ENCODE peak calls at places on chromosomes 12 and 14, in ten cellular contexts. S is transverse colon, W is thyroid gland, R is adrenal gland, E is uterus, G is H1, Y is heart left ventricle, J is endothelial cell of umbilical vein, M is HCT116, L is upper lobe of left lung. P is an unnamed sample.

GRCh38 chr14:50860478-50861086 is 11.3 kb upstream of the ABHD12B start:
- DNase-seq in R (peak; percentile 84), G (peak; percentile 61), L (peak; percentile 84), M (peak; percentile 71), J (peak; percentile 92), S (peak; percentile 88), E (peak; percentile 81), Y (peak; percentile 78), W (peak; percentile 76), P (peak; percentile 83)

GRCh38 chr12:16526693-16527092 is 79.3 kb downstream of the LMO3 start:
- DNase-seq in W (no peak), L (no peak), E (peak; percentile 67), Y (no peak), J (no peak), S (no peak), G (no peak), M (peak; percentile 2), R (peak; percentile 21), P (no peak)

GRCh38 chr12:122681814-122682213 is 21.3 kb downstream of the HCAR2 start:
- DNase-seq in L (peak; percentile 50), E (no peak), S (no peak), Y (no peak), R (no peak), G (no peak), J (no peak), M (no peak), W (no peak), P (no peak)

GRCh38 chr12:66036317-66036716 is 94.2 kb downstream of the LLPH start:
- DNase-seq in G (no peak), M (peak; percentile 82), Y (peak; percentile 62), R (peak; percentile 87), L (no peak), S (no peak), W (no peak), E (peak; percentile 21), J (peak; percentile 74), P (peak; percentile 42)

GRCh38 chr12:12010277-12011031 is 60.3 kb upstream of the BCL2L14 start:
- DNase-seq in Y (peak; percentile 74), J (no peak), R (peak; percentile 41), S (peak; percentile 41), E (no peak), M (no peak), W (peak; percentile 12), L (peak; percentile 78), G (no peak), P (peak; percentile 16)

GRCh38 chr14:38127356-38127755 is 80.3 kb upstream of the SSTR1 start:
- DNase-seq in J (no peak), L (no peak), R (no peak), S (no peak), Y (no peak), E (no peak), W (no peak), G (no peak), M (no peak), P (no peak)

GRCh38 chr12:131688845-131689154 is 22.1 kb upstream of the SFSWAP start:
- DNase-seq in E (no peak), W (no peak), Y (no peak), G (no peak), L (no peak), R (no peak), M (no peak), J (no peak), S (no peak), P (no peak)

GRCh38 chr12:19474147-19474546 is 34.9 kb downstream of the AEBP2 start:
- DNase-seq in L (no peak), M (no peak), E (no peak), W (no peak), Y (no peak), G (no peak), J (no peak), R (no peak), S (no peak), P (no peak)

GRCh38 chr14:61212546-61212945 is 68.6 kb downstream of the TMEM30B start:
- DNase-seq in M (no peak), R (no peak), Y (no peak), J (no peak), S (no peak), E (no peak), L (no peak), G (no peak), W (no peak), P (no peak)

GRCh38 chr12:1424674-1425395 is 169.5 kb downstream of the FBXL14 start:
- DNase-seq in E (no peak), W (no peak), G (no peak), M (no peak), Y (no peak), J (no peak), S (no peak), R (no peak), L (no peak), P (no peak)

GRCh38 chr12:119180380-119181040 is 1.8 kb downstream of the HSPB8 start:
- DNase-seq in E (peak; percentile 51), R (no peak), L (peak; percentile 48), J (peak; percentile 51), Y (peak; percentile 61), G (no peak), M (no peak), S (peak; percentile 23), W (peak; percentile 26), P (peak; percentile 9)

GRCh38 chr12:119177056-119177325 is 1.7 kb upstream of the HSPB8 start:
- DNase-seq in Y (no peak), S (no peak), L (no peak), M (no peak), W (no peak), J (no peak), R (no peak), E (no peak), G (no peak), P (no peak)

GRCh38 chr12:119177724-119178380 is 879 bp upstream of the HSPB8 start:
- DNase-seq in L (no peak), R (no peak), E (no peak), M (no peak), S (no peak), J (no peak), W (no peak), Y (no peak), G (no peak), P (no peak)

GRCh38 chr12:119179335-119180021 is 747 bp downstream of the HSPB8 start:
- DNase-seq in Y (peak; percentile 55), R (peak; percentile 56), S (no peak), J (peak; percentile 43), E (peak; percentile 41), M (peak; percentile 57), G (no peak), L (peak; percentile 81), W (peak; percentile 78), P (peak; percentile 67)

DNA sequence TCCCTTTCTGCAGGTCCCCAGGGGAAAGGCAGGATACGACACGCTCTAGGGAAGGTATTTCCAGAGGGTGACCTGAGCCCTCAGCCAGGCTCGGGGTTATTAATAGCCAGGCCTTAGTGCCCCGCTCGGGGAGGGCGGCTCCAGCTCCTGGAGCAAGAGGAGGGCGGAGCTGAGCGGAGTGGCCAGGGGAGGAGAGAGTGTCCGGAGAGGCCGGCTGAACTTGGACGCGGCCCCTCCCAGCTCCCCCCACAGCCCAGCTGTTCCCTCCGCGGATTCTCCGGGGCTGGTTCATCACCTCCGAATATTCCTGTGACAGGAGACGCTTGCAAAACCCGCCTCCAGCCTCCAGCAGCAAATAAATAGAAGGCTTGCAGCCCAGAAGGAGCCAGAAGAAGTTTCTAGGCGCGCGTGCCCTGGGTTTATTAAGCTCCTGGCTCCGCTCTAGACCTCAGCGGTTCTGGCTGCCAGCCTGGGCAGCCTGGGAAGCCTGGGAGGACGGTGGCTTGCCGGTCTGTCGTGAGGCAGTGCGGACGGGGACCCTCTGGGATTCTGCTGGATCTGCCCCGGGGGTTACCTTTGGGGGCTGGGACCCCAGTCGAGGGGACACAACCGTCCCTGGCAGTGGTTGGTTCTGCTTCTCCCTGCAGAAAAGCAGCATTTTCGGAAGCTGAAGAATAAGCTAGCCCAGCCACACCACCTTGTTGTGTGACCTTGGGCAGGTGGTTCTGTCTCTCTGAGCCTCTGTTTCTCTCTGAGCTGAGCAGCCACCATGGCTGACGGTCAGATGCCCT is at the start of gene HSPB8:
- DNase-seq in E (peak; percentile 94), Y (peak; percentile 96), L (peak; percentile 96), S (peak; percentile 73), J (peak; percentile 68), G (no peak), M (peak; percentile 33), W (peak; percentile 96), R (peak; percentile 88), P (peak; percentile 73)
- TF ChIP-seq POLR2A in E (peak; percentile 79), Y (peak; percentile 98), L (peak; percentile 95), S (peak; percentile 83), J (peak; percentile 70), G (no peak), M (no peak), W (peak; percentile 98), R (peak; percentile 91), P (peak; percentile 80)

GRCh38 chr12:6057693-6058092 is 66.8 kb downstream of the VWF start:
- DNase-seq in Y (no peak), L (no peak), S (no peak), M (no peak), J (no peak), G (peak; percentile 58), W (no peak), R (no peak), E (no peak), P (no peak)
- TF ChIP-seq CTCF in Y (no peak), L (no peak), S (no peak), M (no peak), J (no peak), G (peak; percentile 41), W (no peak), R (no peak), E (no peak), P (no peak)

DNA sequence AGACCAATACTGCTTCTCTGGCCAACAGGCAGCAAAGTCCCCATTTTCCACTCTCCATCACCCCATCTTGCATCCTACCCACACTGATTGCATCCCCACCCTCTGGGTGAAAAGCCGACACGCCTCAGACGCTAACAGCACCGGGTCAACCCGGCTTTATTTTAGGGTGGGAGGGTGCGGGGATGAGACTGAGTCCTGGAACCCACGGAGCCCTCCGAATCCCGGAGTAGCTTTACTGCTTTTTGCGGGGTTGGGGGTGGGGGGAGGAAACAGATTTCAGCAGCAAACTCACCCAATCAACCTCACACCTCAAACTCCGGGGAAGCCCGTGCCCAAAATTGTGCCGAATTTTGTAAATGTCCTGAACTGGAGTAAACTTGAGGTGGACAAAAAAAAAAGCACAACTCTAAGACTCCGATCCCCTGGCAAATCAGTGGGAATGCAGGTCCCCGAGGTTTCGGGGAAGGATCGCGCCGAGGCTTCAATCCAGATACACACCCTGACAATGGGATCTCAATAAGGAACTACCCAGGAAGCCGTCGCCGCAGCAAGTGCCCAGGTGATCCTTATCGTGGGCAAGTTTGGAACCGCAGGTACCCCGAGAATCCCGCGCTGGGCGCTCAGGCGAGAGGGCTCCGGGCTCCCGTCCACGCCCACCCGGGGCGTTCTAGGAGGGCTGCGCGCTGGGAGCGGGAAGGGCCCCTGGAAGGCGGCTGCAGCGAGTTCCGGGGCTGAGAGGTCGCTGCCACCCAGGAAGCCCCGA is 1.1 kb downstream of the GCH1 start:
- DNase-seq in Y (no peak), E (no peak), W (no peak), L (peak; percentile 48), J (peak; percentile 17), M (no peak), G (no peak), S (peak; percentile 29), R (peak; percentile 29), P (peak; percentile 14)
- H3K27ac ChIP-seq in Y (peak overlapping the region; percentile 87), E (peak overlapping the region; percentile 70), W (peak overlapping the region; percentile 83), L (peak overlapping the region; percentile 89), J (no peak overlapping the region), M (peak overlapping the region; percentile 90), G (no peak overlapping the region), S (peak overlapping the region; percentile 98), R (no peak overlapping the region), P (peak overlapping the region; percentile 94)

DNA sequence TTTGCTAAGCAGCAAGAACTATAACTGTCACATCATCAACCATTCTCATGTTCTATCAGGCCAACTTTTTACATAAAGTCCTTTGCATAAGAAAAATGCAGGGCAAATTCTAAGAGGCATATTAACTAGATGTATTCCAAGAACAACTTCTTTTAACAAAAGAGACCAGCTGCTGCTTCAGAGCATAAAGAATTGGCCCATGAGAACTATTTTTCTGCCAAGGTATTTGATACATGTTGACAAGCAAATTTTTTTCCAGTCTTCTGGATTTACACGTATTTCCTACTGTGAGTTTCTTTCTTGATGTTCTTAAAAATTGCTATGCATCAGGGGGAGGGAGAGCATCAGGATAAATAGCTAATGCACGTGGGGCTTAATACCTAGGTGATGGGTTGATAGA is 27.2 kb downstream of the GLT8D2 start:
- DNase-seq in S (no peak), M (no peak), J (no peak), Y (no peak), W (no peak), G (no peak), R (no peak), L (no peak), E (no peak), P (no peak)
- TF ChIP-seq POLR2A in S (no peak), M (no peak), J (no peak), Y (no peak), W (no peak), G (no peak), R (no peak), L (no peak), E (no peak), P (no peak)